ENCODE peak calls at places on chromosomes 12 and 14, in six cellular contexts. H is suprapubic skin, W is GM12878, I is HepG2, S is K562, J is GM12891. Y is an unnamed sample.

GRCh38 chr12:107864235-107864634 is 89.7 kb downstream of the ASCL4 start:
- DNase-seq in H (no peak), W (no peak), I (no peak), S (no peak), J (no peak), Y (no peak)

GRCh38 chr12:41619705-41620104 is 431.6 kb downstream of the PDZRN4 start:
- DNase-seq in H (no peak), W (no peak), I (no peak), S (no peak), J (no peak), Y (no peak)

GRCh38 chr12:13102481-13103195 is 829 bp downstream of the GSG1 start:
- DNase-seq in H (no peak), W (no peak), I (no peak), S (no peak), J (no peak), Y (no peak)

GRCh38 chr14:45211295-45211694 is 41.7 kb downstream of the MIS18BP1 start:
- DNase-seq in H (no peak), W (no peak), I (no peak), S (no peak), J (no peak), Y (no peak)

GRCh38 chr14:34219661-34220060 is 242.4 kb downstream of the SPTSSA start:
- DNase-seq in H (no peak), W (no peak), I (no peak), S (no peak), J (no peak), Y (no peak)

GRCh38 chr14:100890451-100890850 is 13.1 kb downstream of the RTL1 start:
- DNase-seq in H (no peak), W (no peak), I (no peak), S (no peak), J (no peak), Y (no peak)

GRCh38 chr14:104126753-104127152 is 11.6 kb upstream of the KIF26A start:
- DNase-seq in H (peak), W (no peak), I (no peak), S (no peak), J (no peak), Y (no peak)

GRCh38 chr14:103879570-103880333 is 32.4 kb upstream of the PPP1R13B start:
- DNase-seq in H (no peak), W (no peak), I (peak), S (no peak), J (no peak), Y (no peak)

GRCh38 chr12:49796606-49797451 is 31.4 kb downstream of the NCKAP5L start:
- DNase-seq in H (no peak), W (no peak), I (no peak), S (no peak), J (no peak), Y (no peak)

GRCh38 chr12:121181181-121181580 is 28.7 kb upstream of the P2RX4 start:
- DNase-seq in H (no peak), W (no peak), I (no peak), S (peak), J (no peak), Y (no peak)

GRCh38 chr12:12807970-12808702 is 5.0 kb upstream of the DDX47 start:
- DNase-seq in H (no peak), W (peak), I (no peak), S (no peak), J (no peak), Y (no peak)

DNA sequence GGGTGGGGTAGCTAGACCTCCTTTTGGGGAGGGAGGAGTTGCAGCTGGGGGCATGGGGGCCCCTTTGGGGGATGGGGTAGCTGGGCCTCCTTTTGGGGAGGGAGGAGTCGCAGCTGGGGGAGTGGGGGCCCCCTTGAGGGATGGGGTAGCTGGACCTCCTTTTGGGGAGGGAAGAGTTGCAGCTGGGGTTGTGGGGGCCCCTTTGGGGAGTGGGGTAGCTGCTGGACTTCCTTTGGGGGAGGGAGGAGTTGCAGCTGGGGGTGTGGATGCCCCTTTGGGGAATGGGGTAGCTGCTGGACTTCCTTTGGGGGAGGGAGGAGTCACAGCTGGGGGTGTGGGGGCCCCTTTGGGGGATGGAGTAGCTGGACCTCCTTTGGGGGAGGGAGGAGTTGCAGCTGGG is 6.9 kb downstream of the NACA start:
- DNase-seq in H (no peak), W (no peak), I (no peak), S (no peak), J (no peak), Y (no peak)
- TF ChIP-seq POLR2AphosphoS5 in H (no peak), W (no peak), I (no peak), S (no peak), J (no peak), Y (no peak)

GRCh38 chr12:47549258-47549657 is 156.6 kb downstream of the RPAP3 start:
- DNase-seq in H (no peak), W (no peak), I (no peak), S (peak), J (no peak), Y (no peak)

GRCh38 chr12:47554046-47554653 is 151.7 kb downstream of the RPAP3 start:
- DNase-seq in H (no peak), W (no peak), I (no peak), S (no peak), J (no peak), Y (no peak)

GRCh38 chr12:47553266-47553665 is 152.6 kb downstream of the RPAP3 start:
- DNase-seq in H (no peak), W (no peak), I (no peak), S (no peak), J (no peak), Y (no peak)

GRCh38 chr12:47547077-47547476 is 158.8 kb downstream of the RPAP3 start:
- DNase-seq in H (no peak), W (no peak), I (no peak), S (peak), J (no peak), Y (no peak)

DNA sequence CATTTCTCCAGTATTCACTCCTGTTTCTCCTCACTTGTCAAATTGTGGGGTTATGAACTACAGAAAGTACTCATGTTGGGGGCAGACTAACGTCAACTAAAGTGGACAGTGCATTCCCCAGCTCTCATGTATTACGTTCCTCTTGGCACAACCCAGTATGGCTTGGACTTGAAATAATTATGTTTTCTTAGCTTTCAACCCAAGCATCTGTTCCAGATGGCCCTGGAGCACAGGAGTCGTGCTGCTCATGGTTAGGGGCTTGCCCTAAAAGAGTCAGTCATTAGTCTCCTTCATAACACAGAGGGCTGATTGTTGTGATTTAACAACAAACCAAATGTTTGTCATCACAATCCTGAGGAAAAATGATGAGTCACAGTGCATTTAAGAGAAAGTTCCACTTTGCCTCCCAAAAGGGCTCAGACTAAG is 154.4 kb downstream of the RPAP3 start:
- DNase-seq in H (no peak), W (no peak), I (no peak), S (no peak), J (no peak), Y (no peak)
- TF ChIP-seq POLR2AphosphoS5 in H (no peak), W (no peak), I (no peak), S (no peak), J (no peak), Y (no peak)

GRCh38 chr12:6335451-6336078 is 6.3 kb downstream of the TNFRSF1A start:
- DNase-seq in H (no peak), W (peak), I (peak), S (peak), J (peak), Y (no peak)
- TF ChIP-seq POLR2AphosphoS5 in H (peak), W (peak), I (no peak), S (no peak), J (no peak), Y (no peak)

GRCh38 chr14:35666429-35667043 is 132.6 kb downstream of the INSM2 start:
- DNase-seq in H (no peak), W (no peak), I (no peak), S (no peak), J (no peak), Y (no peak)

GRCh38 chr14:35669782-35670181 is 135.8 kb downstream of the INSM2 start:
- DNase-seq in H (no peak), W (no peak), I (no peak), S (no peak), J (no peak), Y (peak)
- TF ChIP-seq POLR2AphosphoS5 in H (no peak), W (no peak), I (no peak), S (no peak), J (no peak), Y (no peak)

GRCh38 chr14:91963465-91963864 is 16.0 kb upstream of the FBLN5 start:
- DNase-seq in H (no peak), W (no peak), I (no peak), S (no peak), J (no peak), Y (no peak)
- TF ChIP-seq POLR2AphosphoS5 in H (no peak), W (no peak), I (no peak), S (no peak), J (no peak), Y (no peak)

GRCh38 chr14:37569729-37570128 is 25.3 kb downstream of the FOXA1 start:
- DNase-seq in H (no peak), W (no peak), I (no peak), S (no peak), J (no peak), Y (no peak)

GRCh38 chr14:37571391-37571790 is 23.7 kb downstream of the FOXA1 start:
- DNase-seq in H (no peak), W (no peak), I (no peak), S (no peak), J (no peak), Y (no peak)

GRCh38 chr14:37563189-37563588 is 31.9 kb downstream of the FOXA1 start:
- DNase-seq in H (no peak), W (no peak), I (no peak), S (no peak), J (no peak), Y (no peak)

GRCh38 chr14:37566811-37567371 is 28.2 kb downstream of the FOXA1 start:
- DNase-seq in H (no peak), W (no peak), I (no peak), S (no peak), J (no peak), Y (no peak)

GRCh38 chr14:37565550-37565949 is 29.5 kb downstream of the FOXA1 start:
- DNase-seq in H (no peak), W (no peak), I (peak), S (peak), J (no peak), Y (no peak)
- TF ChIP-seq POLR2AphosphoS5 in H (no peak), W (no peak), I (no peak), S (no peak), J (no peak), Y (no peak)

GRCh38 chr12:112977641-112978040 is 678 bp upstream of the OAS2 start:
- DNase-seq in H (no peak), W (no peak), I (no peak), S (no peak), J (no peak), Y (no peak)

GRCh38 chr12:112980491-112981158 is 2.3 kb downstream of the OAS2 start:
- DNase-seq in H (no peak), W (no peak), I (no peak), S (no peak), J (no peak), Y (no peak)

GRCh38 chr12:112977139-112977538 is 1.2 kb upstream of the OAS2 start:
- DNase-seq in H (no peak), W (no peak), I (no peak), S (no peak), J (no peak), Y (no peak)

GRCh38 chr12:112978163-112979081 is at the start of gene OAS2:
- DNase-seq in H (no peak), W (peak), I (peak), S (no peak), J (peak), Y (no peak)

DNA sequence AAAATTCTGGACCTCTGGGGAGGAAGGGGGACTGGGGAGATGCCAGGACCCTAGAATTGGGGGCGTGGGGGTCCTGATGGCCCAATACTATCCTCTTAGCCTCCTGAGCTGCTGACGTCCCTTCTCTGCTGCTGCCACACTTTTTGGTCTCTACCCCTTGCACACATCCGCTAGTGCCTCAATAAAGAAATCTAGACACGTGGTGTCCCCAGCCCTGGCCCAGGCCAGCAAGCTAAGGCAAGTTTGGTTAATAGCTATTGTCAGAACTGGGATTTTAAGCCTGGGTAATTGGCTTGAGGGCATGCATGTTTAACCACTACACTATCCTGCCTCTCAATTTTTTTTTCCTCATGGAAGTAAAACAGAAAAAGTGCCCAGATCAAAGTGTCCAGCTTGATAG is 962 bp downstream of the OAS2 start:
- DNase-seq in H (no peak), W (peak), I (no peak), S (no peak), J (no peak), Y (no peak)
- TF ChIP-seq POLR2AphosphoS5 in H (no peak), W (peak), I (no peak), S (no peak), J (no peak), Y (no peak)

DNA sequence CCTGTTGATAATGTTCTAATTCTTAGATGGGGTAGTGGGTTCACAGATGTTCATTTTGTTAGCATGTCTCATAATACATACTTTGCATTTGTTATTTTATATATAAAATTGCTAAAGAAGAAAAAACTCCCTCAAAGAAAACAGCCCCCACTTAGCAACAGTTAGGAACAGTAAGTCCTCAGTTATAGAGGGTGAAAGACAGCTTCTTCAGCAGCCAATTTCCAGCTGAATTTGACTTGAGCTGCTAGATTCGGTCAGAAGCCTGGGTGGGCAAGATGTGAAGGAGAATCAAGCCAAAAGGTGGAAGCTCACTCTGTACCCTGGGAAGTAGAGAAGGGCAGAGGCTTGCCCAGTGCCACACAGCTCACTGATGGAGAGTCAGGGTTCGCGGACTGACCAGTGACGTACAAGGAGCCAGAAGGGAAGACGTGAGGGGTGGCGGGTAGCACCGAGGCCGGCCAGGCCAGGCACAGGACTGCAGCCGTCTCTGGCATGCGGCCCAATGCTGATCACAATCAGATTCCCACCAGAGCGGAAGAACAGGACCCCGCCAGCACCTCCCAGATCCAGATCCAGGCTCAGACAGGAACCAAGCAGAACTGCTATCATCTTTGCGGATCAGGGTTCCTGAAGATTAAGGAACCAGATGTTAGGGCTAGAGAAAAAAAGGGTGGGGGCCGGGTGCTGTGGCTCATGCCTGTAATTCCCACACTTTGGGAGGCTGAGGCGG is 30.4 kb upstream of the VWF start:
- DNase-seq in H (no peak), W (no peak), I (no peak), S (peak), J (no peak), Y (no peak)
- TF ChIP-seq POLR2AphosphoS5 in H (no peak), W (no peak), I (no peak), S (no peak), J (no peak), Y (no peak)

GRCh38 chr12:3014641-3015040 is 55.4 kb downstream of the TEAD4 start:
- DNase-seq in H (no peak), W (no peak), I (no peak), S (no peak), J (no peak), Y (no peak)
- TF ChIP-seq POLR2AphosphoS5 in H (no peak), W (no peak), I (no peak), S (no peak), J (no peak), Y (no peak)

GRCh38 chr12:131784909-131785762 is 43.1 kb upstream of the MMP17 start:
- DNase-seq in H (no peak), W (no peak), I (no peak), S (no peak), J (no peak), Y (no peak)

GRCh38 chr12:131785763-131786330 is 42.3 kb upstream of the MMP17 start:
- DNase-seq in H (no peak), W (no peak), I (no peak), S (no peak), J (no peak), Y (no peak)

GRCh38 chr12:131787143-131787660 is 41.0 kb upstream of the MMP17 start:
- DNase-seq in H (no peak), W (no peak), I (no peak), S (no peak), J (no peak), Y (no peak)

GRCh38 chr12:131788070-131788469 is 40.1 kb upstream of the MMP17 start:
- DNase-seq in H (no peak), W (no peak), I (no peak), S (no peak), J (no peak), Y (no peak)

GRCh38 chr12:131786331-131786730 is 41.9 kb upstream of the MMP17 start:
- DNase-seq in H (no peak), W (no peak), I (no peak), S (no peak), J (no peak), Y (no peak)
- TF ChIP-seq POLR2AphosphoS5 in H (no peak), W (no peak), I (no peak), S (no peak), J (no peak), Y (no peak)